ENCODE peak calls at places on chromosomes 6 and 20, in ten cellular contexts. A is activated CD4-positive, alpha-beta T cell treated with anti-CD3 and anti-CD28 coated beads, Interleukin-2, amount 50 U/mL, for 1 hour; Z is mesenchymal stem cell; D is H54; G is amniotic epithelial cell; T is stimulated activated CD4-positive, alpha-beta T cell treated with anti-CD3 and anti-CD28 coated beads, Interleukin-4, amount 100 ng/mL, for 4 hours; H is cardiac muscle cell; E is CD4-positive, alpha-beta T cell; L is T-cell; M is activated CD4-positive, CD25-positive, alpha-beta regulatory T cell treated with anti-CD3 and anti-CD28 coated beads, Interleukin-2, amount 50 U/mL, for 72 hours. C is an unnamed sample.

GRCh38 chr20:20317195-20318113 is 50.5 kb upstream of the INSM1 start:
- DNase-seq in A (no peak), Z (no peak), D (no peak), G (no peak), T (no peak), H (no peak), E (no peak), L (no peak), M (no peak), C (peak; percentile 29)

GRCh38 chr20:4638826-4639225 is 82.9 kb upstream of the PRND start:
- DNase-seq in A (no peak), Z (no peak), D (no peak), G (no peak), T (no peak), H (no peak), E (no peak), L (no peak), M (no peak), C (no peak)

GRCh38 chr6:101776919-101777350 is 383.4 kb downstream of the GRIK2 start:
- DNase-seq in A (no peak), Z (no peak), D (no peak), G (no peak), T (no peak), H (no peak), E (no peak), L (no peak), M (no peak), C (no peak)

GRCh38 chr6:2793491-2794151 is 28.4 kb downstream of the WRNIP1 start:
- DNase-seq in A (no peak), Z (no peak), D (no peak), G (no peak), T (no peak), H (no peak), E (peak; percentile 14), L (no peak), M (no peak), C (no peak)

GRCh38 chr20:51815383-51816076 is 13.2 kb upstream of the SALL4 start:
- DNase-seq in A (no peak), Z (no peak), D (no peak), G (no peak), T (no peak), H (no peak), E (no peak), L (no peak), M (no peak), C (no peak)

GRCh38 chr6:55239099-55239498 is 64.8 kb downstream of the HCRTR2 start:
- DNase-seq in A (no peak), Z (peak; percentile 18), D (no peak), G (peak; percentile 54), T (no peak), H (peak; percentile 46), E (no peak), L (no peak), M (no peak), C (no peak)

GRCh38 chr6:116680880-116681672 is at the start of gene KPNA5:
- DNase-seq in A (peak; percentile 92), Z (peak; percentile 93), D (peak; percentile 54), G (peak; percentile 81), T (peak; percentile 88), H (peak; percentile 95), E (peak; percentile 91), L (peak; percentile 90), M (peak; percentile 87), C (peak; percentile 96)

GRCh38 chr6:20652276-20652675 is 118.0 kb downstream of the CDKAL1 start:
- DNase-seq in A (no peak), Z (no peak), D (no peak), G (no peak), T (no peak), H (no peak), E (no peak), L (no peak), M (no peak), C (no peak)

GRCh38 chr6:161544801-161545490 is 271.1 kb upstream of the AGPAT4 start:
- DNase-seq in A (no peak), Z (no peak), D (no peak), G (no peak), T (no peak), H (no peak), E (no peak), L (no peak), M (no peak), C (no peak)

GRCh38 chr6:39558791-39559190 is 166.4 kb downstream of the KIF6 start:
- DNase-seq in A (no peak), Z (no peak), D (no peak), G (no peak), T (no peak), H (no peak), E (no peak), L (no peak), M (no peak), C (no peak)

GRCh38 chr20:1332749-1333300 is 3.9 kb upstream of the SDCBP2 start:
- DNase-seq in A (no peak), Z (no peak), D (no peak), G (no peak), T (no peak), H (no peak), E (no peak), L (no peak), M (no peak), C (no peak)

GRCh38 chr6:107132330-107132954 is 17.1 kb upstream of the BEND3 start:
- DNase-seq in A (peak; percentile 15), Z (peak; percentile 33), D (no peak), G (no peak), T (peak; percentile 8), H (peak; percentile 53), E (peak; percentile 9), L (peak; percentile 2), M (no peak), C (peak; percentile 49)

GRCh38 chr6:45460166-45460565 is 82.4 kb upstream of the SUPT3H start:
- DNase-seq in A (no peak), Z (no peak), D (no peak), G (no peak), T (no peak), H (no peak), E (no peak), L (no peak), M (no peak), C (no peak)

GRCh38 chr6:55694148-55694547 is 115.2 kb upstream of the HMGCLL1 start:
- DNase-seq in A (no peak), Z (peak; percentile 89), D (peak; percentile 19), G (peak; percentile 96), T (no peak), H (peak; percentile 82), E (no peak), L (no peak), M (no peak), C (peak; percentile 62)

GRCh38 chr20:58407966-58408557 is 19.0 kb downstream of the VAPB start:
- DNase-seq in A (no peak), Z (peak; percentile 35), D (no peak), G (no peak), T (no peak), H (peak; percentile 15), E (no peak), L (peak; percentile 13), M (no peak), C (no peak)

GRCh38 chr6:16700202-16700997 is 60.9 kb downstream of the ATXN1 start:
- DNase-seq in A (no peak), Z (no peak), D (no peak), G (no peak), T (no peak), H (peak; percentile 36), E (peak; percentile 14), L (no peak), M (peak; percentile 42), C (no peak)

GRCh38 chr6:33299237-33299944 is 649 bp upstream of the RGL2 start:
- DNase-seq in A (peak; percentile 94), Z (peak; percentile 97), D (peak; percentile 75), G (peak; percentile 90), T (peak; percentile 92), H (peak; percentile 96), E (peak; percentile 92), L (peak; percentile 92), M (peak; percentile 91), C (peak; percentile 94)

GRCh38 chr6:29447670-29448069 is 8.6 kb downstream of the OR10C1 start:
- DNase-seq in A (no peak), Z (no peak), D (peak; percentile 19), G (no peak), T (no peak), H (no peak), E (no peak), L (no peak), M (no peak), C (no peak)

GRCh38 chr6:29924731-29925130 is 17.6 kb upstream of the HLA-A start:
- DNase-seq in A (peak; percentile 35), Z (no peak), D (no peak), G (no peak), T (no peak), H (no peak), E (no peak), L (no peak), M (no peak), C (no peak)

GRCh38 chr6:26311012-26311384 is 54.0 kb upstream of the BTN3A2 start:
- DNase-seq in A (peak; percentile 34), Z (peak; percentile 55), D (no peak), G (peak; percentile 43), T (no peak), H (peak; percentile 54), E (peak; percentile 19), L (no peak), M (peak; percentile 51), C (no peak)

GRCh38 chr20:58911970-58912369 is 59.5 kb downstream of the GNAS start:
- DNase-seq in A (no peak), Z (no peak), D (no peak), G (no peak), T (no peak), H (no peak), E (no peak), L (no peak), M (no peak), C (no peak)